ENCODE peak calls at places on chromosomes 2 and 18, in four cellular contexts. I is stimulated activated CD4-positive, alpha-beta T cell treated with anti-CD3 and anti-CD28 coated beads, TNF-alpha, amount 100 ng/mL, for 24 hours; M is activated CD8-positive, alpha-beta T cell treated with anti-CD3 and anti-CD28 coated beads, Interleukin-2, amount 10 ng/mL, durations not matched to agents 7 days and 5 days; Y is right cardiac atrium. X is an unnamed sample.

GRCh38 chr2:42783511-42783910 is 8.9 kb downstream of the HAAO start:
- DNase-seq in M (no peak), I (no peak), Y (no peak), X (no peak)

GRCh38 chr2:16851131-16851530 is 185.5 kb upstream of the CYRIA start:
- DNase-seq in M (no peak), I (no peak), Y (no peak), X (no peak)

GRCh38 chr2:192155521-192156118 is 39.1 kb downstream of the TMEFF2 start:
- DNase-seq in Y (no peak), I (no peak), M (no peak), X (no peak)

GRCh38 chr2:150916997-150917396 is 344.7 kb downstream of the RBM43 start:
- DNase-seq in M (no peak), I (no peak), Y (no peak), X (no peak)

GRCh38 chr2:33412920-33413319 is 63.5 kb upstream of the RASGRP3 start:
- DNase-seq in I (no peak), M (no peak), Y (no peak), X (no peak)

GRCh38 chr2:161032635-161033034 is 127.6 kb upstream of the TANK start:
- DNase-seq in I (no peak), M (no peak), Y (no peak), X (no peak)

GRCh38 chr2:158413581-158413980 is 43.0 kb downstream of the CCDC148 start:
- DNase-seq in Y (no peak), M (no peak), I (no peak), X (no peak)

GRCh38 chr18:79460445-79461300 is 64.9 kb downstream of the NFATC1 start:
- DNase-seq in I (no peak), Y (no peak), M (no peak), X (no peak)

GRCh38 chr18:55228191-55228590 is 268.9 kb upstream of the CCDC68 start:
- DNase-seq in I (no peak), M (no peak), Y (no peak), X (no peak)

GRCh38 chr18:78719821-78720220 is 259.8 kb upstream of the SALL3 start:
- DNase-seq in M (no peak), I (no peak), Y (no peak), X (no peak)

GRCh38 chr2:201203916-201204654 is 21.1 kb downstream of the CASP10 start:
- DNase-seq in Y (no peak), M (no peak), I (no peak), X (no peak)

GRCh38 chr2:69755862-69756467 is 14.0 kb downstream of the ANXA4 start:
- DNase-seq in Y (no peak), I (no peak), M (no peak), X (no peak)

X was measured in Jurkat, Clone E6-1.